ENCODE peak calls at places on chromosomes 12 and 14, in six cellular contexts. I is mesendoderm, H is IMR-90, S is neuronal stem cell, R is GM23248, W is SK-N-SH. B is an unnamed sample.

GRCh38 chr14:99716091-99716849 is 32.2 kb downstream of the CYP46A1 start:
- DNase-seq in R (no peak), I (no peak), S (no peak), H (no peak), W (no peak), B (no peak)

GRCh38 chr14:60163741-60164140 is 1.5 kb downstream of the DHRS7 start:
- DNase-seq in I (no peak), R (peak), S (no peak), W (no peak), H (no peak), B (no peak)

GRCh38 chr14:100440207-100440631 is 117.1 kb downstream of the SLC25A47 start:
- DNase-seq in H (peak), S (peak), I (peak), W (peak), R (peak), B (peak)

GRCh38 chr14:69643430-69644200 is 32.2 kb downstream of the SUSD6 start:
- DNase-seq in I (no peak), H (peak), R (peak), S (no peak), W (no peak), B (peak)

GRCh38 chr12:121796855-121797751 is 3.6 kb upstream of the RHOF start:
- DNase-seq in W (peak), I (peak), S (peak), H (peak), R (peak), B (peak)

GRCh38 chr12:57048423-57048822 is 1.5 kb downstream of the MYO1A start:
- DNase-seq in H (no peak), R (no peak), S (no peak), I (no peak), W (no peak), B (no peak)

GRCh38 chr12:106898001-106898966 is 57.4 kb upstream of the TMEM263 start:
- DNase-seq in I (no peak), R (no peak), H (no peak), S (no peak), W (no peak), B (no peak)

GRCh38 chr12:9798008-9798619 is 29.2 kb upstream of the KLRF1 start:
- DNase-seq in H (peak), W (no peak), I (peak), S (peak), R (peak), B (peak)

GRCh38 chr12:64039285-64039871 is 182.7 kb downstream of the KICS2 start:
- DNase-seq in S (peak), H (peak), R (peak), W (no peak), I (no peak), B (peak)

GRCh38 chr12:79841878-79842265 is 93.0 kb downstream of the PPP1R12A start:
- DNase-seq in H (no peak), S (no peak), I (no peak), R (no peak), W (no peak), B (no peak)

GRCh38 chr14:98182385-98183055 is 1089.5 kb downstream of the BCL11B start:
- DNase-seq in W (no peak), H (no peak), S (no peak), R (peak), I (no peak), B (no peak)

GRCh38 chr14:32201196-32201815 is 539 bp upstream of the RNU6-7 start:
- DNase-seq in S (peak), H (peak), W (peak), I (peak), R (peak), B (peak)

GRCh38 chr12:2019126-2019525 is 14.9 kb upstream of the DCP1B start:
- DNase-seq in R (no peak), H (no peak), S (no peak), I (no peak), W (no peak), B (no peak)

GRCh38 chr12:9372202-9372601 is 164.0 kb upstream of the PZP start:
- DNase-seq in R (peak), W (no peak), I (peak), H (peak), S (no peak), B (peak)

GRCh38 chr12:102629262-102629888 is 149.0 kb upstream of the IGF1 start:
- DNase-seq in I (no peak), S (no peak), W (no peak), R (peak), H (peak), B (no peak)

GRCh38 chr12:61538951-61539350 is 721.3 kb upstream of the USP15 start:
- DNase-seq in R (no peak), I (peak), S (no peak), W (no peak), H (no peak), B (no peak)

GRCh38 chr12:26971963-26972362 is 33.7 kb downstream of the FGFR1OP2 start:
- DNase-seq in S (no peak), I (no peak), H (no peak), W (no peak), R (no peak), B (no peak)

GRCh38 chr12:6602526-6602925 is 4.7 kb downstream of the CHD4 start:
- DNase-seq in I (no peak), S (no peak), H (no peak), W (no peak), R (no peak), B (no peak)
- H3K9ac ChIP-seq in I (no peak), S (no peak), H (no peak), W (peak), R (peak), B (no peak)

GRCh38 chr12:38813930-38814329 is 91.5 kb downstream of the CPNE8 start:
- DNase-seq in H (no peak), S (no peak), R (no peak), I (no peak), W (no peak), B (no peak)

GRCh38 chr12:38823743-38824142 is 81.6 kb downstream of the CPNE8 start:
- DNase-seq in W (no peak), R (peak), H (no peak), S (no peak), I (no peak), B (peak)

GRCh38 chr12:38823314-38823713 is 82.1 kb downstream of the CPNE8 start:
- DNase-seq in R (no peak), I (no peak), H (no peak), S (no peak), W (no peak), B (no peak)

GRCh38 chr12:38817942-38818341 is 87.4 kb downstream of the CPNE8 start:
- DNase-seq in H (no peak), S (no peak), I (no peak), W (no peak), R (no peak), B (no peak)
- H3K9ac ChIP-seq in H (no peak), S (no peak), I (no peak), W (no peak), R (no peak), B (no peak)

GRCh38 chr12:89461190-89461589 is 63.4 kb downstream of the GALNT4 start:
- DNase-seq in H (peak), R (peak), W (no peak), S (no peak), I (peak), B (peak)

GRCh38 chr12:89456565-89456964 is 68.0 kb downstream of the GALNT4 start:
- DNase-seq in W (no peak), S (no peak), I (no peak), R (no peak), H (no peak), B (no peak)

GRCh38 chr12:89464974-89465592 is 59.5 kb downstream of the GALNT4 start:
- DNase-seq in H (peak), R (no peak), S (no peak), W (no peak), I (no peak), B (no peak)

DNA sequence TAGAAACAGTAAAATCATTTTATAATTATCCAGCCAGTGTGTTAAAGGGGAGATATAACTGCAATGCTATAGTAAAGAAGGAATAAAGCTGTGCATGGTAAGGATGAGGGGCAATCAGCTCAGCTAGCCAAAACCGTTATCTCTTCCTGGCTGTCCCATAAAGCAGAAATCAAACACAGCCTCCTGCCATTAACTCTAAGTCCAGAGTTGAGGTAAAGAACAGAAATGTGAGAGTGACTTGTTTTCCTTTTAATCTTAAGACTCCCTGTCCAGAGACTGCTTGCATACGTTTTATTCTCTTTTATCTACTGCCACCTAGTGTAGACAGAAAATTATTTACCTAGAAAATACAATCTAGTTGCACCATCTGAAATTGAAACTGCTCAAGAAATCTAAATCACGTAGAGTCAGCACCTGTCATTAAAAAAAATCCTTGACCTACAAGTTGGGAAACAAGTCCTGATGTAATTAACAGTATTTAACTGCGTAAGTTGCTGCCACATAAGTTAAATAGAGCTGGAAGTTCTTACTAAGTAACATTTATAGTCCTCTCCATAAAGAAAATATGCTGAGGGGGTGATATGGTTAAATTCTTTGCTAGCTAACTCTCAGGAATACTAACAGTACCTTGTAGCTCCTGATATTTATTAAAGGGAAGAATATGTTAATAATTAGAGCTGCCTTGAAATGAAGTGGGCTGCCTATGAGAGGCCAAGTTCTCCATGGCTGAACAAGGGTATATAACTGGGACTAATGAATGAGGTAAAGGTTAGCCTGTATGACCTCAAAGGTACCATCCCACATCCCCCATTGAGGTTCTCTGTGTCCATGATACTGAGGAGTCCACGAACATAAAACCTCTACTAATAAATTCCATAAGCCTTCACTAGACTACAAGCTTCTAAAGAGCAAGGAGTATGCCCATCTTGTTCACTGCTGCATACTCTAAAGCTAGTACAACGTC is 62.7 kb downstream of the GALNT4 start:
- DNase-seq in H (peak), W (peak), S (no peak), I (peak), R (peak), B (peak)
- H3K9ac ChIP-seq in H (peak), W (no peak), S (no peak), I (no peak), R (peak), B (peak)

DNA sequence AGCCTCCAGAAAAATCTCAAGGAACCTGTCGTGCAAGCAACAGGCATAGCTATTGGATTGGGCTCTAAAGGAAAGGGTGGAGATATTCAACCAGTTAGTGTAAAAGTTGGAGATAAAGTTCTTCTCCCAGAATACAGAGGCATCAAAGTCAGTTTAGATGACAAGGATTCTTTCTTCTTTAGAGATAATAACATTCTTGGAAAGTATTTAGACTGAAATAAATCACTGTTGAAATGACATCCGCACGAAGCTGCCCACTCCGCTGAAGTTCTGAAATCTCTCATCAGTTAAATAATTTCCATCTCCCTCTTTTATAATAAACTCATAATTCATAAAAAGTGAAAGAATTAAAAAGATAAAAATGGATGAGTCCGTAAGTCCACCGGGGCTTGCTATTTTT is 1354.9 kb upstream of the TMEM132C start:
- DNase-seq in I (no peak), W (no peak), S (no peak), R (no peak), H (no peak), B (no peak)
- H3K9ac ChIP-seq in I (no peak), W (no peak), S (no peak), R (no peak), H (no peak), B (no peak)

B was measured in endothelial cell of umbilical vein.